ENCODE peak calls at places on chromosomes 16 and 17, in eight cellular contexts. T is kidney tubule cell, V is H54, I is thoracic aorta, L is MV-4-11, O is Calu3, S is skeletal muscle cell, X is putamen. K is an unnamed sample.

GRCh38 chr16:1907226-1907849 is 10.9 kb downstream of the HS3ST6 start:
- DNase-seq in T (no peak), V (no peak), I (no peak), L (no peak), O (no peak), S (no peak), X (no peak), K (no peak)

GRCh38 chr16:55613578-55614333 is 42.0 kb upstream of the SLC6A2 start:
- DNase-seq in T (no peak), V (no peak), I (no peak), L (no peak), O (no peak), S (no peak), X (no peak), K (no peak)

GRCh38 chr16:69373019-69373418 is 12.8 kb downstream of the TERF2 start:
- DNase-seq in T (no peak), V (no peak), I (no peak), L (no peak), O (no peak), S (no peak), X (no peak), K (no peak)

GRCh38 chr16:20971420-20971819 is 70.8 kb downstream of the LYRM1 start:
- DNase-seq in T (peak), V (peak), I (no peak), L (no peak), O (no peak), S (no peak), X (no peak), K (no peak)

GRCh38 chr17:81090361-81091133 is 55.6 kb downstream of the BAIAP2 start:
- DNase-seq in T (no peak), V (peak), I (no peak), L (peak), O (no peak), S (no peak), X (no peak), K (peak)

GRCh38 chr16:84174396-84174795 is 12.5 kb downstream of the TAF1C start:
- DNase-seq in T (no peak), V (no peak), I (no peak), L (no peak), O (no peak), S (no peak), X (no peak), K (no peak)

GRCh38 chr17:63431939-63432804 is 13.9 kb downstream of the CYB561 start:
- DNase-seq in T (no peak), V (no peak), I (no peak), L (no peak), O (no peak), S (peak), X (no peak), K (no peak)

GRCh38 chr16:85395207-85395912 is 217.8 kb upstream of the GSE1 start:
- DNase-seq in T (peak), V (peak), I (peak), L (peak), O (peak), S (peak), X (no peak), K (no peak)

GRCh38 chr17:33750943-33751701 is 458.0 kb upstream of the ASIC2 start:
- DNase-seq in T (peak), V (peak), I (peak), L (peak), O (peak), S (peak), X (peak), K (peak)

GRCh38 chr17:45019177-45019711 is 32.2 kb downstream of the DCAKD start:
- DNase-seq in T (peak), V (peak), I (no peak), L (no peak), O (peak), S (no peak), X (no peak), K (peak)

GRCh38 chr16:12802048-12802447 is 1.6 kb downstream of the CPPED1 start:
- DNase-seq in T (no peak), V (no peak), I (no peak), L (no peak), O (no peak), S (no peak), X (no peak), K (no peak)

GRCh38 chr16:77212736-77213541 is 13.7 kb downstream of the SYCE1L start:
- DNase-seq in T (peak), V (no peak), I (no peak), L (no peak), O (peak), S (no peak), X (no peak), K (peak)

GRCh38 chr17:15361151-15361550 is 19.8 kb upstream of the TEKT3 start:
- DNase-seq in T (peak), V (peak), I (no peak), L (no peak), O (no peak), S (no peak), X (no peak), K (no peak)

GRCh38 chr17:20145567-20145966 is 136.4 kb downstream of the SPECC1 start:
- DNase-seq in T (no peak), V (no peak), I (no peak), L (no peak), O (no peak), S (no peak), X (no peak), K (no peak)

GRCh38 chr16:80347900-80348299 is 192.9 kb upstream of the DYNLRB2 start:
- DNase-seq in T (no peak), V (no peak), I (no peak), L (no peak), O (no peak), S (no peak), X (peak), K (no peak)

GRCh38 chr16:67663151-67663876 is 2.6 kb downstream of the PARD6A start:
- DNase-seq in T (peak), V (no peak), I (no peak), L (peak), O (peak), S (no peak), X (no peak), K (peak)

GRCh38 chr16:3959148-3959547 is 78.6 kb upstream of the CREBBP start:
- DNase-seq in T (peak), V (no peak), I (no peak), L (no peak), O (peak), S (no peak), X (no peak), K (no peak)

GRCh38 chr17:39627170-39627716 is 491 bp downstream of the PPP1R1B start:
- DNase-seq in T (no peak), V (no peak), I (no peak), L (no peak), O (no peak), S (no peak), X (no peak), K (no peak)

GRCh38 chr17:5757306-5757907 is 173.1 kb upstream of the NLRP1 start:
- DNase-seq in T (no peak), V (no peak), I (no peak), L (no peak), O (no peak), S (no peak), X (no peak), K (no peak)

GRCh38 chr17:74566132-74566753 is 1.1 kb downstream of the CD300H start:
- DNase-seq in T (peak), V (peak), I (no peak), L (peak), O (peak), S (no peak), X (no peak), K (peak)

GRCh38 chr17:81285179-81285878 is 9.8 kb downstream of the SLC38A10 start:
- DNase-seq in T (no peak), V (no peak), I (no peak), L (peak), O (no peak), S (no peak), X (no peak), K (peak)

GRCh38 chr17:752620-753219 is 656 bp upstream of the GEMIN4 start:
- DNase-seq in T (peak), V (no peak), I (peak), L (no peak), O (no peak), S (no peak), X (peak), K (no peak)

GRCh38 chr17:13646411-13646810 is 44.7 kb upstream of the HS3ST3A1 start:
- DNase-seq in T (no peak), V (no peak), I (no peak), L (no peak), O (no peak), S (no peak), X (no peak), K (no peak)

GRCh38 chr16:75266738-75267630 is 15.6 kb upstream of the BCAR1 start:
- DNase-seq in T (no peak), V (no peak), I (no peak), L (no peak), O (no peak), S (no peak), X (peak), K (no peak)

GRCh38 chr17:78412403-78412802 is 34.0 kb downstream of the PGS1 start:
- DNase-seq in T (peak), V (no peak), I (no peak), L (peak), O (no peak), S (no peak), X (no peak), K (no peak)

GRCh38 chr17:83069931-83070374 is 9.5 kb upstream of the METRNL start:
- DNase-seq in T (no peak), V (no peak), I (no peak), L (no peak), O (no peak), S (no peak), X (no peak), K (no peak)

GRCh38 chr17:7626307-7626706 is 1.3 kb downstream of the SAT2 start:
- DNase-seq in T (no peak), V (no peak), I (no peak), L (peak), O (no peak), S (no peak), X (no peak), K (no peak)

GRCh38 chr17:2176484-2177175 is 121.7 kb downstream of the HIC1 start:
- DNase-seq in T (no peak), V (no peak), I (no peak), L (no peak), O (no peak), S (no peak), X (no peak), K (no peak)

GRCh38 chr16:79185681-79186080 is 414.9 kb downstream of the MAF start:
- DNase-seq in T (no peak), V (no peak), I (no peak), L (no peak), O (no peak), S (no peak), X (no peak), K (no peak)

GRCh38 chr17:32946375-32947135 is 18.6 kb downstream of the TMEM98 start:
- DNase-seq in T (no peak), V (no peak), I (no peak), L (no peak), O (no peak), S (no peak), X (no peak), K (no peak)

GRCh38 chr16:86965840-86966239 is 351.4 kb downstream of the C16orf95 start:
- DNase-seq in T (no peak), V (no peak), I (no peak), L (no peak), O (no peak), S (no peak), X (no peak), K (no peak)

GRCh38 chr16:9152649-9153501 is 61.4 kb downstream of the HAPSTR1 start:
- DNase-seq in T (no peak), V (no peak), I (no peak), L (no peak), O (no peak), S (no peak), X (no peak), K (no peak)

GRCh38 chr16:21116148-21116693 is 34.4 kb downstream of the DNAH3 start:
- DNase-seq in T (no peak), V (no peak), I (no peak), L (peak), O (no peak), S (no peak), X (no peak), K (no peak)

GRCh38 chr17:81436294-81436849 is 41.1 kb downstream of the BAHCC1 start:
- DNase-seq in T (no peak), V (no peak), I (no peak), L (no peak), O (no peak), S (no peak), X (no peak), K (no peak)

GRCh38 chr17:17824119-17824779 is 12.5 kb downstream of the SREBF1 start:
- DNase-seq in T (no peak), V (no peak), I (no peak), L (no peak), O (no peak), S (no peak), X (no peak), K (peak)

GRCh38 chr17:42177684-42178083 is 3.3 kb downstream of the KCNH4 start:
- DNase-seq in T (no peak), V (no peak), I (no peak), L (no peak), O (no peak), S (no peak), X (no peak), K (no peak)

GRCh38 chr17:48181653-48182052 is 74.1 kb downstream of the SNX11 start:
- DNase-seq in T (peak), V (no peak), I (no peak), L (no peak), O (peak), S (no peak), X (no peak), K (no peak)

GRCh38 chr17:60393840-60394529 is 2.1 kb upstream of the USP32 start:
- DNase-seq in T (peak), V (no peak), I (no peak), L (peak), O (peak), S (no peak), X (no peak), K (no peak)

GRCh38 chr17:37475713-37476420 is 13.8 kb upstream of the DUSP14 start:
- DNase-seq in T (no peak), V (no peak), I (no peak), L (peak), O (no peak), S (no peak), X (no peak), K (no peak)

K was measured in CD4-positive, alpha-beta memory T cell.